ENCODE peak calls at places on chromosomes 12 and 14, in six cellular contexts. Y is bronchial epithelial cell; N is MCF 10A; X is activated naive CD4-positive, alpha-beta T cell; F is Kasumi-1; A is tibial nerve. G is an unnamed sample.

GRCh38 chr12:95674088-95674595 is 116.4 kb downstream of the NTN4 start:
- DNase-seq in Y (no peak), N (no peak), X (no peak), F (no peak), A (no peak), G (no peak)

GRCh38 chr12:115233891-115234543 is 550.0 kb upstream of the TBX3 start:
- DNase-seq in Y (no peak), N (no peak), X (no peak), F (no peak), A (no peak), G (no peak)

GRCh38 chr12:113271853-113272561 is 50.7 kb downstream of the TPCN1 start:
- DNase-seq in Y (peak; percentile 71), N (peak; percentile 68), X (no peak), F (no peak), A (peak; percentile 74), G (peak; percentile 62)

GRCh38 chr12:46219892-46220655 is 48.8 kb downstream of the SLC38A1 start:
- DNase-seq in Y (peak; percentile 92), N (peak; percentile 70), X (peak; percentile 24), F (no peak), A (no peak), G (peak; percentile 84)

GRCh38 chr12:52032431-52032796 is 18.8 kb upstream of the NR4A1 start:
- DNase-seq in Y (peak; percentile 39), N (peak; percentile 39), X (no peak), F (no peak), A (peak; percentile 80), G (peak; percentile 31)

GRCh38 chr12:12156116-12156515 is 85.4 kb downstream of the BCL2L14 start:
- DNase-seq in Y (no peak), N (no peak), X (no peak), F (no peak), A (no peak), G (no peak)

GRCh38 chr12:110744697-110745264 is 2.1 kb upstream of the PPP1CC start:
- DNase-seq in Y (peak; percentile 66), N (peak; percentile 43), X (no peak), F (no peak), A (no peak), G (no peak)

GRCh38 chr14:61267336-61267735 is 13.8 kb downstream of the TMEM30B start:
- DNase-seq in Y (no peak), N (no peak), X (no peak), F (no peak), A (no peak), G (no peak)

GRCh38 chr12:57096748-57097553 is 8.0 kb downstream of the NAB2 start:
- DNase-seq in Y (no peak), N (no peak), X (no peak), F (no peak), A (no peak), G (peak; percentile 8)

GRCh38 chr12:131283191-131283861 is 329.6 kb downstream of the ADGRD1 start:
- DNase-seq in Y (no peak), N (no peak), X (no peak), F (no peak), A (no peak), G (no peak)

GRCh38 chr12:131075611-131076010 is 121.9 kb downstream of the ADGRD1 start:
- DNase-seq in Y (no peak), N (no peak), X (no peak), F (no peak), A (peak; percentile 6), G (no peak)

GRCh38 chr14:104441275-104442106 is 138.1 kb upstream of the C14orf180 start:
- DNase-seq in Y (no peak), N (no peak), X (no peak), F (no peak), A (no peak), G (no peak)

GRCh38 chr14:20772650-20773049 is 4.4 kb downstream of the EDDM3B start:
- DNase-seq in Y (no peak), N (no peak), X (no peak), F (no peak), A (no peak), G (no peak)